ENCODE peak calls at places on chromosomes 6 and 20, in four cellular contexts. M is kidney, R is astrocyte, C is colonic mucosa. V is an unnamed sample.
A peak's percentile ranks its signal among the peaks of the same experiment; 100 is the strongest.

GRCh38 chr6:159351707-159352106 is 182.5 kb downstream of the FNDC1 start:
- DNase-seq in C (no peak), R (no peak), M (no peak), V (no peak)

GRCh38 chr20:18224968-18225568 is 63.3 kb upstream of the ZNF133 start:
- DNase-seq in C (peak; percentile 32), M (peak; percentile 77), R (peak; percentile 41), V (peak; percentile 69)

GRCh38 chr6:74715362-74716068 is 490.3 kb downstream of the COL12A1 start:
- DNase-seq in M (no peak), C (no peak), R (peak; percentile 41), V (peak; percentile 86)

GRCh38 chr6:24537082-24537699 is 42.4 kb downstream of the ALDH5A1 start:
- DNase-seq in C (no peak), M (no peak), R (peak; percentile 25), V (no peak)

GRCh38 chr20:25226433-25227316 is 21.2 kb upstream of the PYGB start:
- DNase-seq in C (no peak), M (peak; percentile 79), R (no peak), V (no peak)

GRCh38 chr6:56949925-56950495 is 4.9 kb upstream of the BEND6 start:
- DNase-seq in R (peak; percentile 55), M (no peak), C (no peak), V (no peak)

GRCh38 chr6:134295953-134296553 is 21.9 kb downstream of the SGK1 start:
- DNase-seq in R (peak; percentile 99), M (no peak), C (peak; percentile 22), V (peak; percentile 87)

GRCh38 chr6:170388113-170388512 is 81.6 kb downstream of the FAM120B start:
- DNase-seq in C (no peak), M (no peak), R (peak; percentile 62), V (peak; percentile 85)

GRCh38 chr6:35242486-35242885 is 17.0 kb upstream of the ZNF76 start:
- DNase-seq in M (no peak), C (no peak), R (no peak), V (no peak)

GRCh38 chr6:31922942-31923341 is 4.6 kb upstream of the C2 start:
- DNase-seq in M (no peak), R (no peak), C (no peak), V (no peak)

GRCh38 chr6:81752084-81752968 is at the start of gene TENT5A:
- DNase-seq in M (peak; percentile 97), R (peak; percentile 86), C (peak; percentile 96), V (peak; percentile 96)
- H3K9ac ChIP-seq in M (peak within 1 kb of the TSS; percentile 95), R (peak within 1 kb of the TSS; percentile 92), C (peak within 1 kb of the TSS; percentile 91), V (peak within 1 kb of the TSS; percentile 87)

DNA sequence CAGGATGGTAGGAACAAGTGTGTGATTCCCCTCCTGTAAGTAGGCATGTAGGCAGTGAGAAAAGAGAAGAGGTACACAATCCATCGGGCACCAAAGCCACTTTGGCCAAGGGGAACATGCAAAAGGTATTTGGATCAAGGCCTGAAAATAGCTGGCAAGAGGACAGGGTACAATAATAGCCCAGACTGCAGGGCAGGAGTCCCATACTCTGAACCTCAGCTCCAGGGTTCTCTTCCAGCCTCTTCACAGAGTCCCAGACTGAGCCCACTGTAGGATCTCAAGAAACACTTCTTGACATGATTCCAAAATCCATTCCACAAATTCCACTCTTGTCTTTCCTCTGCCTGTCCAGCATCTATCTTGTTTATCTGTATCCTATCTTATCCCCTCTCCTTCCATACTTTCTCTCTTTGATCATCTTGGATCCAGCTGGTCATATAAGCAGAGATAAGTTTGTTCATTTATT is 19.7 kb downstream of the ACSS2 start:
- DNase-seq in M (no peak), C (no peak), R (peak; percentile 49), V (no peak)
- H3K9ac ChIP-seq in M (no peak overlapping the region), C (peak overlapping the region; percentile 28), R (no peak overlapping the region), V (no peak overlapping the region)

DNA sequence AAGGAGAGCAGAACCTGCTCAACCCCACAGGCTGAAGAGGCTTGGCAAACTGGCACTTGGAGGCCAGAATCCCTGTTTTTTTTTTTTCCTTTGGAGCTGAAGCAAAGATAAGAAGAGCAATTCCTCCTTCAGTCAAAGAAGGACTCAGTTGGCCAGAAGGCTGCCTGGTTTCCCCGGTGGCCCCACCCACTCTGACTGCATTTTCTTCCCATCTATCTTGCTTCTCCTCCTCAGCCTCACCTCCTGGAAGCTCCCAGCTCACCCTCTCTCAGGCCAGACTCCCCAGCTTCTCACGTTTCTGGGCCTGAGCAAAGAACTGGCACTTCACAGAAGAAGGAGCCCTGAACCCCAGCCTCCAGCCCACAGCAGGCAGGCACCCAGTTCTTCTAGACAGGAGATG is 2.4 kb downstream of the LRFN2 start:
- DNase-seq in M (no peak), C (peak; percentile 36), R (no peak), V (no peak)
- H3K9ac ChIP-seq in M (no peak overlapping the region), C (no peak overlapping the region), R (no peak overlapping the region), V (no peak overlapping the region)

DNA sequence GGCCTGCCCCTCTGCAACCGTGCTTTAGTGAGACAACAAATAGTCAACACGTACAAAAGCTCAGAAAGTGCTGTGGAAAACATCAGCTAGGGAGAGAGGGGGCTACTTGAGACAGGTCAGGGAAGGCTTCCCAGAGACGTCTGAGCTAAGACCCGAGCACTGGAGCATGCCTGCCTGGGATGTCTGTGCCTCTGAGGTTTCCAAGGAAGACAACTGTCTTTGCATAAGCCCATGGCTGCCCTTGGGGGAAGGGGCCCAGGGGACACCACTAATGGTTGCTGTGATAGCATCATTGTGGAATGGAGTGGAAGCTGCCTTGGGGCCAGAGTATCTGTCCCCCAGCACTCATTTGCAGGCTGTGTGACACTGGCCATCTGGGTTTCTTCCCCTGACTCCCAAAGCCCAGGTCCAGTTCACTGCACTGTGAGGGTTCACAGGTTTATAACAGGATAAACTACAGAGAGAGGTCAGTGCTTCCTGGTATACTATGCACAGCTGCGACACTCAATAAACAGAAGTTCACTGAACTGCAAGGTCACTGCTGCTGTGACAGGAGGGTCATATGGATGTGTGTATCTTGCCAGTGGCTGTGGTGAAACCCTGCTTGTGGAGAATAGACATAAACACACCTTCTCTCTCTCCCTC is 1.5 kb upstream of the ARFGEF2 start:
- DNase-seq in C (peak; percentile 59), M (no peak), R (no peak), V (no peak)
- H3K9ac ChIP-seq in C (peak overlapping the region; percentile 97), M (no peak overlapping the region), R (no peak overlapping the region), V (no peak overlapping the region)